ENCODE peak calls at places on chromosome 22, in seven cellular contexts. K, W, G, L, F, U and Z are unnamed samples.

GRCh38 chr22:49845666-49846459 is 7.8 kb upstream of the ZBED4 start:
- DNase-seq in K (no peak), W (no peak), G (no peak), L (no peak), F (no peak), U (no peak), Z (no peak)

GRCh38 chr22:17706451-17706900 is 67.8 kb downstream of the BID start:
- DNase-seq in K (peak; percentile 95), W (no peak), G (no peak), L (no peak), F (peak; percentile 83), U (peak; percentile 95), Z (peak; percentile 77)

GRCh38 chr22:24112188-24112587 is 69.1 kb upstream of the SUSD2 start:
- DNase-seq in K (no peak), W (no peak), G (no peak), L (no peak), F (no peak), U (peak; percentile 46), Z (no peak)

GRCh38 chr22:36385491-36386350 is 2.0 kb downstream of the MYH9 start:
- DNase-seq in K (no peak), W (peak; percentile 59), G (peak; percentile 83), L (no peak), F (peak; percentile 26), U (peak; percentile 81), Z (no peak)

GRCh38 chr22:27796829-27797792 is 4.4 kb downstream of the MN1 start:
- DNase-seq in K (no peak), W (no peak), G (no peak), L (no peak), F (no peak), U (no peak), Z (no peak)

GRCh38 chr22:25120761-25121212 is 78.9 kb upstream of the CRYBB3 start:
- DNase-seq in K (no peak), W (no peak), G (peak; percentile 79), L (no peak), F (no peak), U (no peak), Z (no peak)

GRCh38 chr22:47727656-47728055 is 965.2 kb downstream of the TBC1D22A start:
- DNase-seq in K (no peak), W (no peak), G (no peak), L (no peak), F (no peak), U (no peak), Z (no peak)

GRCh38 chr22:40552070-40552469 is 84.4 kb downstream of the MRTFA start:
- DNase-seq in K (no peak), W (no peak), G (peak; percentile 25), L (no peak), F (no peak), U (no peak), Z (no peak)

GRCh38 chr22:32130464-32130863 is 28.6 kb downstream of the C22orf42 start:
- DNase-seq in K (no peak), W (no peak), G (no peak), L (no peak), F (no peak), U (peak; percentile 20), Z (no peak)

GRCh38 chr22:24894998-24895397 is 51.5 kb downstream of the LHFPL7 start:
- DNase-seq in K (peak; percentile 56), W (no peak), G (peak; percentile 77), L (peak; percentile 21), F (no peak), U (peak; percentile 56), Z (no peak)

DNA sequence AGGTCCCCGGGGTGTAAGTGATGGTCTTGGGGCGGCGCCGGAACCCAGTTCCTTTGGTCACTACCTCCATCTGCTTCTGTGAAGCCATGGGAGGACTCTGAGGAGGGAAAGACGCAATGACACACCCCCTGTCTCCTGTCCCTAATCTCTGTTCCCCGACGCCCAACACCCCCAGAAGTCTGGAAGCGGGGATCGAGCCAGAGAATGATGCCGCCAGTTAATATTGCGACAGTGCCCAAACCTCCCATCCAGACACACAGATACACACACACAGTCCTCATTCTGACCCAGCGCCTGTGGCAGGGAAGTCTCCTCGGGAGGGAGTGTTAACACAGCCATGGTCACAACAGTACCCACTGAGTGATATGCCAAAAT is 352 bp downstream of the C22orf23 start:
- DNase-seq in K (no peak), W (no peak), G (no peak), L (no peak), F (no peak), U (peak; percentile 76), Z (no peak)
- H3K27ac ChIP-seq in K (peak overlapping the region; percentile 32), W (peak overlapping the region; percentile 77), G (no peak overlapping the region), L (no peak overlapping the region), F (no peak overlapping the region), U (peak overlapping the region; percentile 87), Z (peak overlapping the region; percentile 7)

GRCh38 chr22:42282252-42282942 is 11.9 kb upstream of the TCF20 start:
- DNase-seq in K (no peak), W (peak; percentile 45), G (peak; percentile 72), L (no peak), F (no peak), U (no peak), Z (no peak)
- H3K27ac ChIP-seq in K (no peak overlapping the region), W (no peak overlapping the region), G (no peak overlapping the region), L (no peak overlapping the region), F (no peak overlapping the region), U (no peak overlapping the region), Z (peak overlapping the region; percentile 51)

GRCh38 chr22:35310556-35311550 is 11.2 kb downstream of the TOM1 start:
- DNase-seq in K (no peak), W (no peak), G (no peak), L (no peak), F (no peak), U (no peak), Z (no peak)
- H3K27ac ChIP-seq in K (no peak overlapping the region), W (no peak overlapping the region), G (no peak overlapping the region), L (peak overlapping the region; percentile 85), F (no peak overlapping the region), U (peak overlapping the region; percentile 95), Z (no peak overlapping the region)

DNA sequence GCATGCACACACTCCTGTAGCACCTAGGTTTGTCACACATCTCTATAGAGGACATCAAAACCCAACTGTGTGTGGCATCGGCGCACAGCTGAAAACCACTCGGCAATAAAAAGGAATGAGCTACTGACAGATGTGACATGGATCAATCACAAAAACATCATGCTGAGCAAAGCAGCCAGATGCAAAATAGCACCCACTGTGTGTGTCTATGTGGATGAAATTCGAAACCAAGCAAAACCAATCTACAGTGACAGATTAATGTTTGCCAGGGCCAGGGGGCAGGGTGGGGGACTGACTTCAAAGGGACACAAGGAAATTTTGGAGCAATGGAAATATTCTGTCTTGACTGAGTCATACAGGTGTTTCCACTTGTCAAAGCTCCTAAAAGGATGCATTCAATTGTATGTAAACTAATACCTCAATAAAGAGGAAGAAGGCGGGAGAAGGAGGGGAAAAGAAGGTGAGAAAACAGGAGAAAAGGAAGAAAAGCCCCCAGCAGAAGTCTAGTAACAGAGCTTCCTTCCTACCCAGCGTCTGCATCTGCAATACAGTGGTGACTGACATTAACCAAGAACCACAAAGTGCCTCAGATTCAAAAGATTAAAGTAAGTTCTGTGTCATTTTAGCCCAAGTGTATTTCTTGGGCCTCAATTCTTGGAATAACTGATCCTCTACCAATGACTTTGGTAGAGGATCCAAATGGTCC is 49.8 kb downstream of the PACSIN2 start:
- DNase-seq in K (peak; percentile 29), W (no peak), G (no peak), L (no peak), F (peak; percentile 25), U (no peak), Z (no peak)
- H3K27ac ChIP-seq in K (no peak overlapping the region), W (no peak overlapping the region), G (no peak overlapping the region), L (no peak overlapping the region), F (no peak overlapping the region), U (no peak overlapping the region), Z (no peak overlapping the region)

GRCh38 chr22:30276041-30276440 is 9.4 kb upstream of the OSM start:
- DNase-seq in K (no peak), W (no peak), G (no peak), L (no peak), F (peak; percentile 81), U (no peak), Z (no peak)
- H3K27ac ChIP-seq in K (no peak overlapping the region), W (no peak overlapping the region), G (no peak overlapping the region), L (no peak overlapping the region), F (peak overlapping the region; percentile 99), U (no peak overlapping the region), Z (no peak overlapping the region)

GRCh38 chr22:20205464-20205963 is 54.7 kb upstream of the CCDC188 start:
- DNase-seq in K (no peak), W (no peak), G (no peak), L (no peak), F (no peak), U (no peak), Z (no peak)

GRCh38 chr22:20204821-20205220 is 54.0 kb upstream of the CCDC188 start:
- DNase-seq in K (no peak), W (no peak), G (no peak), L (peak; percentile 65), F (no peak), U (peak; percentile 28), Z (no peak)

GRCh38 chr22:20205964-20206708 is 55.3 kb upstream of the CCDC188 start:
- DNase-seq in K (peak; percentile 38), W (peak; percentile 75), G (peak; percentile 76), L (peak; percentile 49), F (peak; percentile 77), U (peak; percentile 82), Z (no peak)

GRCh38 chr22:20207277-20208025 is 56.6 kb upstream of the CCDC188 start:
- DNase-seq in K (no peak), W (no peak), G (peak; percentile 49), L (no peak), F (no peak), U (no peak), Z (no peak)

GRCh38 chr22:20206709-20207215 is 55.9 kb upstream of the CCDC188 start:
- DNase-seq in K (peak; percentile 14), W (no peak), G (peak; percentile 87), L (no peak), F (peak; percentile 22), U (peak; percentile 60), Z (no peak)
- H3K27ac ChIP-seq in K (peak overlapping the region; percentile 72), W (peak overlapping the region; percentile 89), G (no peak overlapping the region), L (no peak overlapping the region), F (peak overlapping the region; percentile 76), U (peak overlapping the region; percentile 47), Z (no peak overlapping the region)

GRCh38 chr22:44047891-44048301 is 23.8 kb downstream of the PARVB start:
- DNase-seq in K (no peak), W (no peak), G (no peak), L (no peak), F (no peak), U (peak; percentile 6), Z (no peak)
- H3K27ac ChIP-seq in K (no peak overlapping the region), W (no peak overlapping the region), G (no peak overlapping the region), L (no peak overlapping the region), F (no peak overlapping the region), U (no peak overlapping the region), Z (no peak overlapping the region)